ENCODE peak calls at places on chromosomes 16 and 17, in four cellular contexts. One of them, this sample, is unnamed.
A peak's percentile ranks its signal among the peaks of the same experiment; 100 is the strongest.

GRCh38 chr16:56636616-56637413 is 1.7 kb upstream of the MT1A start:
- DNase-seq in HCT116: no peak
- DNase-seq in heart left ventricle: no peak
- DNase-seq in small intestine: peak; percentile 32
- DNase-seq in this sample: no peak

GRCh38 chr17:65071861-65072260 is 15.3 kb upstream of the GNA13 start:
- DNase-seq in HCT116: no peak
- DNase-seq in heart left ventricle: no peak
- DNase-seq in small intestine: peak; percentile 54
- DNase-seq in this sample: no peak

GRCh38 chr17:45311762-45312476 is 4.9 kb downstream of the MAP3K14 start:
- DNase-seq in HCT116: peak; percentile 82
- DNase-seq in heart left ventricle: peak; percentile 77
- DNase-seq in small intestine: peak; percentile 99
- DNase-seq in this sample: no peak

GRCh38 chr17:82023447-82024241 is 539 bp downstream of the LRRC45 start:
- DNase-seq in HCT116: no peak
- DNase-seq in heart left ventricle: no peak
- DNase-seq in small intestine: peak; percentile 16
- DNase-seq in this sample: no peak

GRCh38 chr16:65119905-65120341 is 1.9 kb downstream of the CDH11 start:
- DNase-seq in HCT116: no peak
- DNase-seq in heart left ventricle: no peak
- DNase-seq in small intestine: no peak
- DNase-seq in this sample: no peak

GRCh38 chr17:82384730-82385429 is 13.3 kb downstream of the UTS2R start:
- DNase-seq in HCT116: no peak
- DNase-seq in heart left ventricle: peak; percentile 74
- DNase-seq in small intestine: peak; percentile 64
- DNase-seq in this sample: no peak

GRCh38 chr16:67207857-67208524 is 9.1 kb downstream of the ELMO3 start:
- DNase-seq in HCT116: no peak
- DNase-seq in heart left ventricle: no peak
- DNase-seq in small intestine: no peak
- DNase-seq in this sample: no peak

GRCh38 chr17:72788950-72789585 is 303.4 kb downstream of the SLC39A11 start:
- DNase-seq in HCT116: no peak
- DNase-seq in heart left ventricle: no peak
- DNase-seq in small intestine: no peak
- DNase-seq in this sample: no peak

GRCh38 chr16:67198238-67198734 is 645 bp upstream of the ELMO3 start:
- DNase-seq in HCT116: peak; percentile 64
- DNase-seq in heart left ventricle: no peak
- DNase-seq in small intestine: peak; percentile 82
- DNase-seq in this sample: no peak

GRCh38 chr16:90043526-90043925 is 24.3 kb upstream of the DBNDD1 start:
- DNase-seq in HCT116: no peak
- DNase-seq in heart left ventricle: no peak
- DNase-seq in small intestine: no peak
- DNase-seq in this sample: no peak

GRCh38 chr16:58863042-58863441 is 128.9 kb upstream of the GOT2 start:
- DNase-seq in HCT116: no peak
- DNase-seq in heart left ventricle: no peak
- DNase-seq in small intestine: no peak
- DNase-seq in this sample: no peak

GRCh38 chr16:70576431-70577255 is 53.0 kb downstream of the SF3B3 start:
- DNase-seq in HCT116: no peak
- DNase-seq in heart left ventricle: peak; percentile 14
- DNase-seq in small intestine: peak; percentile 75
- DNase-seq in this sample: no peak

GRCh38 chr16:66274335-66275110 is 92.0 kb upstream of the CDH5 start:
- DNase-seq in HCT116: peak; percentile 32
- DNase-seq in heart left ventricle: no peak
- DNase-seq in small intestine: peak; percentile 29
- DNase-seq in this sample: no peak

GRCh38 chr16:57628008-57628781 is at the start of gene ADGRG1:
- DNase-seq in HCT116: peak; percentile 71
- DNase-seq in heart left ventricle: peak; percentile 68
- DNase-seq in small intestine: peak; percentile 44
- DNase-seq in this sample: no peak

GRCh38 chr17:50163846-50164696 is 1.7 kb upstream of the SGCA start:
- DNase-seq in HCT116: no peak
- DNase-seq in heart left ventricle: peak; percentile 84
- DNase-seq in small intestine: no peak
- DNase-seq in this sample: no peak
- H3K4me3 ChIP-seq in HCT116: no peak overlapping the region
- H3K4me3 ChIP-seq in heart left ventricle: no peak overlapping the region
- H3K4me3 ChIP-seq in small intestine: no peak overlapping the region
- H3K4me3 ChIP-seq in this sample: no peak overlapping the region

GRCh38 chr16:30381351-30382041 is 865 bp downstream of the SEPTIN1 start:
- DNase-seq in HCT116: no peak
- DNase-seq in heart left ventricle: peak; percentile 31
- DNase-seq in small intestine: no peak
- DNase-seq in this sample: no peak
- H3K27ac ChIP-seq in HCT116: no peak overlapping the region
- H3K27ac ChIP-seq in heart left ventricle: no peak overlapping the region
- H3K27ac ChIP-seq in small intestine: peak overlapping the region; percentile 43
- H3K27ac ChIP-seq in this sample: no peak overlapping the region

GRCh38 chr16:86576591-86577313 is 1.6 kb upstream of the FOXL1 start:
- DNase-seq in HCT116: no peak
- DNase-seq in heart left ventricle: no peak
- DNase-seq in small intestine: no peak
- DNase-seq in this sample: no peak

GRCh38 chr16:86575754-86576557 is 2.4 kb upstream of the FOXL1 start:
- DNase-seq in HCT116: peak; percentile 97
- DNase-seq in heart left ventricle: peak; percentile 89
- DNase-seq in small intestine: peak; percentile 44
- DNase-seq in this sample: no peak

GRCh38 chr16:86578056-86578455 is 293 bp upstream of the FOXL1 start:
- DNase-seq in HCT116: no peak
- DNase-seq in heart left ventricle: no peak
- DNase-seq in small intestine: no peak
- DNase-seq in this sample: no peak

GRCh38 chr16:86578499-86579267 is at the start of gene FOXL1:
- DNase-seq in HCT116: no peak
- DNase-seq in heart left ventricle: peak; percentile 71
- DNase-seq in small intestine: no peak
- DNase-seq in this sample: no peak

DNA sequence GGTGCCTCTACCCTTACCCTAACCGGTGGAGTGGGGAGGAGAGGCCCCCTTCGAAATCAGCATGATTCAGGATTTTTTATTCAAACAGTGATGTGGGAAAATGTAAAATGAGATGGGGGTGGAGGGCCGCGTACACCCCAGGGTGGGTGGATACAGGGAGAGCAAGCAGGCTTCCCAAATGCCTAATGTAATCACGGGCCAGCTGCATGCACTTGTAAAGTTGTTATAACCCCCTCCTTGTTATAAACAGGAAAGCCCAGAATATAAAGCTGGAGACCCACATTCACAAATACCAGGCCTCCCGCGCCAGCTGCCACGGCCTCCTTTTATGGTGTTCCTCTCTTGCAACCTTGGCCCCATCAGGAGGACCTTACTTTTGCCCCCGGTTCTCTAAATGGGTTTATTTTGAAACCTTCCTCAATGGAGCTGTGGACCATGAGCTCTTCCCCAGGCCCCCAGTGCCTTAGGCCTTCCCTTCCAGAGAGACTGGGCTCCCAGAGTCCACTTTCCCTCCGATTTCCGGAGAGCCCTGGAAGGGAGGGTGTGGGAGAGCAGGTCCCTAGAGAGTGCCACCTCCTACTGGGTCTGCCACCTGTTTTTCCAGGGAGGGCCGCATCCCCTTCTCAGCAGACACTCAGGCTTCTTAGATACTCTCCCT is 906 bp upstream of the FOXL1 start:
- DNase-seq in HCT116: no peak
- DNase-seq in heart left ventricle: no peak
- DNase-seq in small intestine: no peak
- DNase-seq in this sample: no peak
- H3K4me3 ChIP-seq in HCT116: peak overlapping the region; percentile 62
- H3K4me3 ChIP-seq in heart left ventricle: peak overlapping the region; percentile 62
- H3K4me3 ChIP-seq in small intestine: no peak overlapping the region
- H3K4me3 ChIP-seq in this sample: no peak overlapping the region

DNA sequence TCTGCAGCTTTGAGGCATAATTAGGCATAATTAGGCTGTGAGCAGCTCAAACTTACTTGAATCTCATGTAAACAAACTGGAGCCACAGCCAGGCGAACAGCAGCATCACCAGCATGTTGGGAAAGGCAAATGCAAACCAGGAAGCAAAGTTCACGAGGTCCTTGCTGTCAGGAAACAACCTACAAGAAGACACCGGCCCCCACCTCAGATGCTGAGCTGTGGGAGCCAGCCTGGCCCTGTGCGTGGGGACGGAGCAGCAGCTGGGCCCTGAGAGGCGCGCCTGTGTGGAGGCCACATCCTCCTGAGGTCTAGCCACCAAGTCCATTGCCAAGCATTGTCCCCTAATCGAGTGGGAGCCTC is 12.2 kb downstream of the SLC13A5 start:
- DNase-seq in HCT116: no peak
- DNase-seq in heart left ventricle: no peak
- DNase-seq in small intestine: no peak
- DNase-seq in this sample: no peak
- H3K27ac ChIP-seq in HCT116: no peak overlapping the region
- H3K27ac ChIP-seq in heart left ventricle: no peak overlapping the region
- H3K27ac ChIP-seq in small intestine: no peak overlapping the region
- H3K27ac ChIP-seq in this sample: no peak overlapping the region

DNA sequence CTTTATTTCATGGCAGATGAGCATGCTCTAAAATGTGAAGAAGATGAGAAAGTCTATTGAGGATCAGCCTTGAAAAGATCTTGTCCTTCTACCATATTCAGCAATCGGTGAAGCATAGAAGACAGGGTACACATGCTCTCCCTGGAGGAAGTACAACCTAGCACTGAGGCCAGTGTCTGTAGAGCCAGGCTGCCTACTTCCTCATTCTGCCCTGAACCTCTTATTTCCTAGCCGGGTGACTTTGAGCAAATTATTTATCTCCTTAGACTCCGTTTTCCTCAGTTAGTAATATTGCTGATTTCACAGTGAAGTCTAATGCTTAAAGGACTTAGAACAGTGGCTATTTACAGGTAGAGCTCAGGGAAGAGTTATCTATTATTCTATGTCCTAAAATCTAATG is 58.4 kb downstream of the TMEM100 start:
- DNase-seq in HCT116: no peak
- DNase-seq in heart left ventricle: no peak
- DNase-seq in small intestine: no peak
- DNase-seq in this sample: no peak
- H3K4me3 ChIP-seq in HCT116: no peak overlapping the region
- H3K4me3 ChIP-seq in heart left ventricle: no peak overlapping the region
- H3K4me3 ChIP-seq in small intestine: no peak overlapping the region
- H3K4me3 ChIP-seq in this sample: no peak overlapping the region

GRCh38 chr16:51057102-51057793 is 93.8 kb downstream of the SALL1 start:
- DNase-seq in HCT116: no peak
- DNase-seq in heart left ventricle: no peak
- DNase-seq in small intestine: no peak
- DNase-seq in this sample: no peak

GRCh38 chr16:51051671-51052070 is 99.4 kb downstream of the SALL1 start:
- DNase-seq in HCT116: no peak
- DNase-seq in heart left ventricle: no peak
- DNase-seq in small intestine: no peak
- DNase-seq in this sample: no peak

GRCh38 chr16:51053805-51054204 is 97.3 kb downstream of the SALL1 start:
- DNase-seq in HCT116: no peak
- DNase-seq in heart left ventricle: no peak
- DNase-seq in small intestine: no peak
- DNase-seq in this sample: no peak

GRCh38 chr16:51057969-51058337 is 93.1 kb downstream of the SALL1 start:
- DNase-seq in HCT116: no peak
- DNase-seq in heart left ventricle: no peak
- DNase-seq in small intestine: no peak
- DNase-seq in this sample: no peak

DNA sequence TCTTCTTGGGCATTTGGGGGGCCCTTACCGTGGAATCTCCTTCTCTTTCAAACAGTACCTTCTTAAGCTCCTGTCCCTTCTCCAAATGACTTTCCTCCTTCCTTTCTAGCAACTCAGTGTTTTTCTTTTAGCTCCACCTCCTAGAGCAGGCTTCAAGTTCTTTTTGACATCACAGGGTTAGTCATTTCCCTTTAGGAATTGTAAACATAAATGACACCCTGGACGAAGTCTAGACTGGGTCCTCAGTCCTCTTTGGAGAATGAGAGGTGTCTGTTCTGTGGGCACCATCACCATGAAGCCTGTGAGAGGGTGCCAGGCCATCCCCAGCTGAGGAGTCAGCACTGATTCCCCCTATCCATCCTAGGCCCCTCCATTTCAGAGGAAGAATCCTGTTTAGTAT is 94.7 kb downstream of the SALL1 start:
- DNase-seq in HCT116: no peak
- DNase-seq in heart left ventricle: no peak
- DNase-seq in small intestine: no peak
- DNase-seq in this sample: no peak
- H3K27ac ChIP-seq in HCT116: no peak overlapping the region
- H3K27ac ChIP-seq in heart left ventricle: no peak overlapping the region
- H3K27ac ChIP-seq in small intestine: no peak overlapping the region
- H3K27ac ChIP-seq in this sample: no peak overlapping the region

DNA sequence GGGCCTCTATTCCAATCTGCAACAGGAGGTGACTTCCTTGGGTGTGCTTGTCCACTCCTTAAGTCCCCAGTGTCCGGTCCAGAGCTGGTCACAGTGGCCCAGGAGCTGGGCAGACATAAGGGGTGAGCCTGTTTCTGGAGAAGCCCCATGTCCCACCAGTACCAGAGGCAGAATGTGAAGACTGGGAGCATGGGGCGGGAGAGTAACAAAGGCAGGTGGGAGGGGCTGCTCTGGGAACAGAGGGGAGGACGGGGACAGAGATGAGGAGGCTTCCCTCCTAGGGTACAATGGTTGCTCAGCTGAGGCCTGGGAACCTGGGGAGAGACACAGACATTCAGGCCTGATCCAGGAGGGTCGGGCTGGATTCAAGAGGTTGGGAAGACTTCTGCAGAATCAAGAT is 323.3 kb upstream of the TNRC6C start:
- DNase-seq in HCT116: no peak
- DNase-seq in heart left ventricle: no peak
- DNase-seq in small intestine: no peak
- DNase-seq in this sample: no peak
- H3K4me3 ChIP-seq in HCT116: no peak overlapping the region
- H3K4me3 ChIP-seq in heart left ventricle: no peak overlapping the region
- H3K4me3 ChIP-seq in small intestine: no peak overlapping the region
- H3K4me3 ChIP-seq in this sample: no peak overlapping the region